ENCODE peak calls at places on chromosomes 11 and 22, in four cellular contexts. P is OCI-LY7, O is SW 1271, E is body of pancreas. S is an unnamed sample.
A peak's percentile ranks its signal among the peaks of the same experiment; 100 is the strongest.

GRCh38 chr11:34259087-34259486 is 98.7 kb downstream of the ABTB2 start:
- DNase-seq in P (no peak), O (no peak), E (no peak), S (no peak)

GRCh38 chr11:125364085-125364822 is 131.8 kb downstream of the FEZ1 start:
- DNase-seq in E (no peak), P (no peak), O (no peak), S (no peak)

GRCh38 chr11:115333951-115334350 is 170.3 kb downstream of the CADM1 start:
- DNase-seq in P (no peak), E (no peak), O (no peak), S (no peak)

GRCh38 chr11:63761870-63762661 is 6.5 kb downstream of the ZFTA start:
- DNase-seq in O (no peak), E (no peak), P (no peak), S (peak; percentile 22)

GRCh38 chr11:121596195-121597145 is 143.7 kb upstream of the SORL1-AS1 start:
- DNase-seq in O (no peak), E (no peak), P (no peak), S (no peak)

GRCh38 chr11:25876456-25876965 is 455.4 kb upstream of the ANO3 start:
- DNase-seq in E (no peak), O (no peak), P (no peak), S (no peak)

GRCh38 chr11:109241988-109242387 is 180.0 kb upstream of the C11orf87 start:
- DNase-seq in P (no peak), O (no peak), E (no peak), S (no peak)

GRCh38 chr11:93005239-93005638 is 35.8 kb downstream of the MTNR1B start:
- DNase-seq in P (no peak), E (no peak), O (no peak), S (no peak)

GRCh38 chr11:75188671-75189070 is 37.8 kb downstream of the SLCO2B1 start:
- DNase-seq in P (no peak), E (no peak), O (no peak), S (no peak)

GRCh38 chr11:15234796-15235195 is 120.1 kb downstream of the INSC start:
- DNase-seq in O (no peak), E (no peak), P (no peak), S (no peak)

GRCh38 chr11:96307748-96308133 is 35.3 kb downstream of the MAML2 start:
- DNase-seq in E (no peak), O (peak; percentile 90), P (no peak), S (no peak)

GRCh38 chr22:23121026-23121823 is 20.6 kb downstream of the RSPH14 start:
- DNase-seq in E (no peak), P (no peak), O (no peak), S (no peak)

GRCh38 chr11:76648929-76649328 is 21.6 kb downstream of the LRRC32 start:
- DNase-seq in P (no peak), E (no peak), O (no peak), S (no peak)

GRCh38 chr22:18091916-18092526 is 14.2 kb downstream of the PEX26 start:
- DNase-seq in P (no peak), O (peak; percentile 29), E (peak; percentile 84), S (no peak)

GRCh38 chr11:70159612-70160570 is 43.2 kb upstream of the FADD start:
- DNase-seq in P (no peak), E (no peak), O (peak; percentile 94), S (no peak)

GRCh38 chr11:1567052-1567720 is 4.9 kb downstream of the DUSP8 start:
- DNase-seq in O (no peak), P (no peak), E (no peak), S (no peak)

GRCh38 chr22:40741116-40741515 is 61.8 kb downstream of the MCHR1 start:
- DNase-seq in E (no peak), O (no peak), P (no peak), S (no peak)

GRCh38 chr11:18974192-18974591 is 35.0 kb upstream of the MRGPRX1 start:
- DNase-seq in O (no peak), E (no peak), P (no peak), S (no peak)

GRCh38 chr11:64372802-64373597 is 14.0 kb downstream of the RPS6KA4 start:
- DNase-seq in O (no peak), P (no peak), E (peak; percentile 54), S (no peak)

GRCh38 chr11:106208795-106209194 is 131.3 kb downstream of the AASDHPPT start:
- DNase-seq in E (peak; percentile 70), O (no peak), P (no peak), S (no peak)

GRCh38 chr11:57566564-57567209 is 785 bp downstream of the UBE2L6 start:
- DNase-seq in O (no peak), E (no peak), P (no peak), S (no peak)

GRCh38 chr11:104623518-104623917 is 274.7 kb downstream of the CASP12 start:
- DNase-seq in P (no peak), O (peak; percentile 85), E (no peak), S (no peak)

GRCh38 chr22:28279888-28280287 is 360.8 kb upstream of the PITPNB start:
- DNase-seq in P (no peak), O (no peak), E (no peak), S (no peak)

GRCh38 chr11:61949169-61950034 is 749 bp upstream of the BEST1 start:
- DNase-seq in P (peak; percentile 71), O (peak; percentile 11), E (peak; percentile 81), S (no peak)

GRCh38 chr11:110716361-110716760 is 4.1 kb upstream of the ARHGAP20 start:
- DNase-seq in P (no peak), O (no peak), E (no peak), S (no peak)

GRCh38 chr11:47393163-47394049 is 15.0 kb upstream of the SLC39A13 start:
- DNase-seq in E (no peak), O (no peak), P (no peak), S (no peak)

GRCh38 chr11:59184876-59185275 is 12.9 kb downstream of the DTX4 start:
- DNase-seq in P (no peak), O (no peak), E (no peak), S (no peak)

GRCh38 chr11:104000798-104001197 is 35.6 kb upstream of the DDI1 start:
- DNase-seq in O (no peak), E (no peak), P (no peak), S (no peak)

GRCh38 chr11:1665313-1665712 is 31.7 kb upstream of the KRTAP5-6 start:
- DNase-seq in E (no peak), O (no peak), P (no peak), S (no peak)

GRCh38 chr11:83540112-83540675 is 254.0 kb upstream of the CCDC90B start:
- DNase-seq in O (no peak), E (no peak), P (no peak), S (no peak)

GRCh38 chr22:35319244-35319985 is 19.7 kb downstream of the TOM1 start:
- DNase-seq in O (no peak), P (no peak), E (no peak), S (no peak)

GRCh38 chr11:134949716-134950115 is 537.7 kb upstream of the B3GAT1 start:
- DNase-seq in P (no peak), E (no peak), O (no peak), S (no peak)

S was measured in hypothalamus.